ENCODE peak calls at places on chromosomes 6 and 20, in seven cellular contexts. D, F, P, R, T, K and S are unnamed samples.

GRCh38 chr20:62209850-62210495 is 10.1 kb downstream of the HRH3 start:
- DNase-seq in P (no peak), D (no peak), F (no peak), T (no peak), K (no peak), R (no peak), S (no peak)

GRCh38 chr6:167113935-167114910 is 8.7 kb upstream of the CCR6 start:
- DNase-seq in P (no peak), T (no peak), D (peak), F (no peak), R (no peak), K (no peak), S (no peak)

GRCh38 chr20:63837475-63837874 is 6.4 kb upstream of the ZBTB46 start:
- DNase-seq in F (no peak), T (no peak), K (no peak), P (no peak), R (no peak), D (no peak), S (no peak)

GRCh38 chr6:126054802-126055201 is 68.5 kb downstream of the TRMT11 start:
- DNase-seq in R (no peak), K (no peak), T (no peak), D (no peak), P (no peak), F (peak), S (no peak)

GRCh38 chr20:48897298-48898044 is 24.0 kb upstream of the ARFGEF2 start:
- DNase-seq in P (no peak), F (peak), T (no peak), D (no peak), R (no peak), K (no peak), S (no peak)

GRCh38 chr6:100353276-100354015 is 111.3 kb downstream of the SIM1 start:
- DNase-seq in D (no peak), F (peak), T (no peak), R (no peak), K (no peak), P (no peak), S (no peak)

GRCh38 chr6:68635412-68635705 is 277 bp downstream of the ADGRB3 start:
- DNase-seq in R (no peak), T (no peak), P (no peak), K (no peak), D (no peak), F (no peak), S (no peak)

GRCh38 chr6:36685198-36685919 is 6.8 kb downstream of the CDKN1A start:
- DNase-seq in P (no peak), D (no peak), F (no peak), R (no peak), T (no peak), K (peak), S (no peak)

GRCh38 chr20:32004963-32005362 is 5.3 kb upstream of the CCM2L start:
- DNase-seq in K (no peak), T (no peak), D (no peak), F (peak), P (no peak), R (no peak), S (no peak)

GRCh38 chr20:33443006-33443511 is 504 bp downstream of the SNTA1 start:
- DNase-seq in K (peak), R (peak), P (no peak), F (no peak), T (peak), D (no peak), S (no peak)

GRCh38 chr6:109381747-109382575 is at the start of gene CD164:
- DNase-seq in T (peak), K (peak), R (peak), P (peak), F (peak), D (peak), S (peak)

GRCh38 chr6:118650500-118651281 is 700 bp downstream of the CEP85L start:
- DNase-seq in K (peak), R (peak), P (peak), T (peak), D (no peak), F (peak), S (peak)

GRCh38 chr6:109511832-109512231 is 28.8 kb upstream of the ZBTB24 start:
- DNase-seq in P (no peak), D (no peak), R (no peak), T (no peak), F (no peak), K (no peak), S (no peak)

GRCh38 chr20:7094438-7094997 is 327.0 kb downstream of the BMP2 start:
- DNase-seq in K (no peak), P (no peak), T (no peak), F (peak), R (no peak), D (no peak), S (no peak)

GRCh38 chr6:56719310-56719709 is 76.6 kb upstream of the DST start:
- DNase-seq in P (no peak), K (no peak), D (no peak), T (no peak), F (no peak), R (no peak), S (no peak)

GRCh38 chr20:62217913-62218773 is 1.9 kb downstream of the HRH3 start:
- DNase-seq in K (no peak), F (peak), T (no peak), R (no peak), P (no peak), D (no peak), S (no peak)

GRCh38 chr6:157383471-157383870 is 2.5 kb downstream of the ZDHHC14 start:
- DNase-seq in D (no peak), K (no peak), P (no peak), T (no peak), F (no peak), R (no peak), S (no peak)

GRCh38 chr6:73394577-73395354 is at the start of gene DDX43:
- DNase-seq in P (peak), K (peak), D (peak), F (no peak), T (no peak), R (peak), S (peak)

GRCh38 chr6:89350281-89351037 is 2.1 kb downstream of the UBE2J1 start:
- DNase-seq in T (no peak), P (no peak), F (peak), K (no peak), D (no peak), R (no peak), S (no peak)

GRCh38 chr6:131331146-131331545 is 195.9 kb downstream of the AKAP7 start:
- DNase-seq in R (no peak), P (no peak), K (no peak), T (peak), F (no peak), D (no peak), S (no peak)

GRCh38 chr20:10080554-10080953 is 45.8 kb downstream of the ANKEF1 start:
- DNase-seq in T (no peak), K (no peak), P (no peak), R (no peak), D (no peak), F (no peak), S (no peak)

GRCh38 chr6:32796848-32797776 is 19.7 kb downstream of the HLA-DOB start:
- DNase-seq in F (peak), K (peak), T (peak), P (peak), R (peak), D (no peak), S (peak)

GRCh38 chr6:1392813-1393640 is 3.7 kb downstream of the FOXF2 start:
- DNase-seq in D (no peak), F (no peak), R (no peak), T (peak), K (no peak), P (no peak), S (no peak)

GRCh38 chr6:75852721-75853120 is 103.7 kb downstream of the MYO6 start:
- DNase-seq in R (no peak), F (no peak), P (no peak), D (no peak), T (no peak), K (no peak), S (no peak)

GRCh38 chr6:134750669-134751068 is 199.2 kb downstream of the ALDH8A1 start:
- DNase-seq in R (no peak), D (no peak), K (no peak), P (no peak), T (no peak), F (no peak), S (no peak)

GRCh38 chr20:62227977-62228958 is 8.2 kb upstream of the HRH3 start:
- DNase-seq in K (no peak), T (peak), R (no peak), P (no peak), D (no peak), F (no peak), S (no peak)

GRCh38 chr6:116008470-116009229 is 52.0 kb downstream of the FRK start:
- DNase-seq in T (no peak), K (no peak), D (no peak), P (no peak), F (peak), R (no peak), S (no peak)

GRCh38 chr6:169380493-169380892 is 126.8 kb upstream of the THBS2 start:
- DNase-seq in F (no peak), T (no peak), R (no peak), D (no peak), K (no peak), P (no peak), S (no peak)

GRCh38 chr20:17594443-17594842 is 24.6 kb downstream of the DSTN start:
- DNase-seq in T (peak), D (no peak), F (no peak), P (no peak), K (no peak), R (no peak), S (no peak)

GRCh38 chr6:108168501-108168979 is 2.7 kb downstream of the NR2E1 start:
- DNase-seq in F (peak), D (no peak), R (no peak), K (no peak), T (peak), P (no peak), S (no peak)

GRCh38 chr6:53532942-53533341 is 12.0 kb downstream of the GCLC start:
- DNase-seq in P (no peak), T (no peak), R (no peak), K (no peak), D (no peak), F (no peak), S (no peak)

GRCh38 chr20:62796699-62797491 is 622 bp downstream of the MRGBP start:
- DNase-seq in F (no peak), R (no peak), P (no peak), T (no peak), K (no peak), D (no peak), S (no peak)

GRCh38 chr6:168916576-168917207 is 337.0 kb downstream of the THBS2 start:
- DNase-seq in K (no peak), P (no peak), F (no peak), D (no peak), T (peak), R (peak), S (peak)

GRCh38 chr6:100455230-100456124 is 9.2 kb downstream of the SIM1 start:
- DNase-seq in R (no peak), F (no peak), K (no peak), T (no peak), P (no peak), D (no peak), S (no peak)

GRCh38 chr6:90222724-90223198 is 73.9 kb downstream of the BACH2 start:
- DNase-seq in D (no peak), K (no peak), R (no peak), F (no peak), T (no peak), P (no peak), S (no peak)

GRCh38 chr6:101113468-101114260 is 232.5 kb upstream of the ASCC3 start:
- DNase-seq in D (no peak), T (no peak), R (no peak), K (no peak), P (no peak), F (no peak), S (no peak)

GRCh38 chr6:37289931-37290330 is 32.0 kb upstream of the TMEM217 start:
- DNase-seq in T (no peak), P (no peak), R (no peak), K (no peak), F (no peak), D (no peak), S (no peak)

GRCh38 chr20:44641305-44641704 is 10.2 kb downstream of the ADA start:
- DNase-seq in K (no peak), T (no peak), R (no peak), D (no peak), P (no peak), F (peak), S (no peak)

GRCh38 chr20:44643154-44643519 is 8.4 kb downstream of the ADA start:
- DNase-seq in R (no peak), T (no peak), P (no peak), F (no peak), K (no peak), D (no peak), S (no peak)

GRCh38 chr20:44643596-44644383 is 7.7 kb downstream of the ADA start:
- DNase-seq in P (no peak), R (peak), F (peak), T (peak), K (peak), D (no peak), S (peak)

GRCh38 chr20:44640522-44640921 is 11.0 kb downstream of the ADA start:
- DNase-seq in P (no peak), R (no peak), F (no peak), K (no peak), T (no peak), D (no peak), S (no peak)

GRCh38 chr20:44642203-44643153 is 9.0 kb downstream of the ADA start:
- DNase-seq in F (peak), D (no peak), R (peak), P (no peak), K (no peak), T (peak), S (peak)
- TF ChIP-seq POLR2A in F (no peak), D (no peak), R (no peak), P (no peak), K (no peak), T (no peak), S (no peak)

DNA sequence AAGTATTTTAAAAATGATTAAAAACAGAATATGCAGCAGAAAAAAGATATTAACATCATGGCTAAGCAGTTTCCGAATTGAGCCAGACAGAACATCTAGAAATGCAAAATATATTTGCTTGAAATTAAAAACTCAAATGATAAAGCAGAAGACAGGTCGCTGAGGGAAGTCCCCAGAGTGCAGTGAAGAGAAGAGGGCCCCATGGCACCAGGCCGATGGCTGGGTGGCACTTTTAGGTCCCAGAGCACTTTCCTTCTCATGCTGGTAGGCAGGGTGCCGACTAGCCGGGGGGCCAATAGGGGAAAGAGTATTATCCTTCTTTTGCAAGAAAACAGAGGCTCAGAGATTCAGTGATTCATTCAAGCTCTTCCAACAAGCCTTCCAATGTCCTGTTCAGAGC is 58.9 kb downstream of the MYH7B start:
- DNase-seq in K (no peak), P (no peak), D (no peak), T (no peak), F (no peak), R (no peak), S (no peak)
- TF ChIP-seq POLR2A in K (no peak), P (no peak), D (no peak), T (no peak), F (no peak), R (no peak), S (no peak)

GRCh38 chr20:1325173-1326030 is 3.5 kb downstream of the SDCBP2 start:
- DNase-seq in P (peak), K (peak), R (peak), F (peak), T (peak), D (peak), S (peak)
- TF ChIP-seq POLR2A in P (peak), K (peak), R (peak), F (peak), T (no peak), D (peak), S (peak)

GRCh38 chr6:150266309-150266708 is 102.5 kb upstream of the IYD start:
- DNase-seq in D (no peak), R (no peak), P (no peak), F (no peak), T (no peak), K (no peak), S (no peak)

GRCh38 chr6:150269130-150269856 is 99.5 kb upstream of the IYD start:
- DNase-seq in T (no peak), F (no peak), D (no peak), K (no peak), R (no peak), P (no peak), S (peak)

GRCh38 chr6:150266963-150267685 is 101.7 kb upstream of the IYD start:
- DNase-seq in T (no peak), F (no peak), R (no peak), K (no peak), D (no peak), P (no peak), S (no peak)

GRCh38 chr6:150269857-150270223 is 99.0 kb upstream of the IYD start:
- DNase-seq in D (no peak), R (no peak), F (no peak), P (no peak), K (no peak), T (no peak), S (peak)

DNA sequence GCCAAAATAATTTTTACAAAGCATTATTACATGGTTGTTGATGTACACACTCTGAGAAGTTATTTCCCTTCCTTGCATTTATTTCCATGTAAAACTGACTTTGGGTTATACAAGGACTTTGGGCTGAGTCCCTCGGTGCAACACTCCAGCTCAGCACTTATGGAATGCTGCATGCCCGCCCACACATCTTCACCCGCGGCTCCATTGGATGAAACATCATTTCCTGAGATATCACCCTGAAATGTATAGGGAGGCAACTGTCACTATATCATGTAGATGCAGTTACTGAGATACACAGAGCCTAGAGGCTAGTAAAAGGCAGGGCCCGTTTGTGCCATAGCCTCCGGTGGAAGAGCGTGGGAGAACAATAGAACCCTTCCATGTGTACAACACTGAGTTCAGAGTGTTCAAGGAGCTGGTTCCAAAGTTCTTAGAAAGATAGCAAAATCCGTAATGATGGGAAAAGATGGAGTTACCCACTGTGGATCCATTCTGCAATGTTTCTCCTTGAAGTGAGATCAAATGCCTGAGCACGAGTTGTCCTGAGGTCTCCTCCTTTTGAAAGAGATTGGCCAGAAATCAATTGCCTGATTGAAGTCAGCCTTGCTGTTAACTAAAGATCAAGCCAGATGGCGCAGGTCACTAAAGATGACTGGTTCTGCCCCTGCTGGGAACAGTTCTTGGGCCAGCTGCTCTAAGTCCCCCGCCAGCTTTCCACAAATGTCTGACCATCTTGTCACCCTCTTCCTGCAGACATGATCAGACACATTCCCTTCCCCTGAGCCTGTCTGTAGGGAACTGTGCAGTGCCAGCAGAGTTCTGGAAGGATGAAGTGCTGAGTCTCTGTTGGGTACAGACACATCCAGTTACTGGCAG is 100.9 kb upstream of the IYD start:
- DNase-seq in R (no peak), K (no peak), T (no peak), D (no peak), F (no peak), P (no peak), S (peak)
- TF ChIP-seq POLR2A in R (no peak), K (no peak), T (no peak), D (no peak), F (no peak), P (no peak), S (no peak)

DNA sequence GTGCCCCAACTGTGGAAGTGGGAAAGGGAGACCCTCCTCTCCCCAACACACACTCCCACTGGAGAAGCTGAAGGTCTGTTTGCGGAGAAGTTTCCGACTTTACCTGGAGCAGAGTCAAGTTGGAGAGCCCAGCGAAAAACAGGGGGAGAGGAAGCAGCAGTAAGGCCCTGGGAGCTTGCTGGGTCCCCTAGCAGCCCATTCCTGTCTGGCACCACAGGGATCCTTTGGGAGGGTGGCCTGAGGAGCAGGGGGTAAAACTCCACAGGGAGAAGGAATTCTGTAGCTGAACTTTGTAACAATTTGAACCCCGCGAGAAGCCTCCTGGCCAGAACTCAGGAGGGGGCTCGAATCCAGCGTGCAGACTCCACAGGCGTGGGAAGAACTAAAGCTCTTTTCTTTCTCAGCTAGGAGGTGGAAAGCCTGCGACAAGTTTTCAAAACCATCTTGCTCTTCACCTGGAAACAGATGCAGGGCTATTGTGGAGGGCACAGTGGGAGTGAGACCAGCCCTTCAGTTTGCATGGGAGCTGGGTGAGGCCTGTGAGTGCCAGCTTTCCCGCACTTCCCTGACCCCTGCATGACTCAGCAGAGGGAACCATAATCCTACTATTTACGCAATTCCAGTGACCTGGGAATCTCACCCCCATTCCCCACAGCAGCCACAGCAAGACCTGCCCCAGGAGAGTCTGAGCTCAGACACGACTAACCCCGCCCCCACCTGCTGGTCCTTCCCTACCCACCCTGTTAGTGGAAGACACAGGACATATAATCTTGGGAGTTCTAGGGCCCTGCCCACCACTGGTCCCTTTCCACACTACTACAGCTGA is 25.8 kb downstream of the SERPINB9 start:
- DNase-seq in P (no peak), T (no peak), K (no peak), F (no peak), R (peak), D (no peak), S (no peak)
- TF ChIP-seq POLR2A in P (no peak), T (no peak), K (no peak), F (no peak), R (no peak), D (no peak), S (no peak)

GRCh38 chr6:7136859-7137334 is 29.1 kb downstream of the RREB1 start:
- DNase-seq in D (no peak), R (no peak), F (peak), K (no peak), P (no peak), T (no peak), S (no peak)

GRCh38 chr6:7138921-7139358 is 31.2 kb downstream of the RREB1 start:
- DNase-seq in D (no peak), P (no peak), T (peak), K (no peak), F (no peak), R (no peak), S (no peak)

GRCh38 chr6:7135755-7136154 is 28.0 kb downstream of the RREB1 start:
- DNase-seq in R (no peak), D (no peak), F (peak), T (no peak), K (no peak), P (no peak), S (no peak)

GRCh38 chr6:7138111-7138510 is 30.4 kb downstream of the RREB1 start:
- DNase-seq in K (no peak), F (no peak), R (no peak), P (no peak), T (no peak), D (no peak), S (no peak)

GRCh38 chr6:7137335-7138106 is 29.8 kb downstream of the RREB1 start:
- DNase-seq in T (no peak), F (peak), D (no peak), R (peak), P (no peak), K (peak), S (peak)
- TF ChIP-seq POLR2A in T (no peak), F (peak), D (no peak), R (no peak), P (no peak), K (no peak), S (no peak)